ENCODE peak calls at places on chromosome 17, in nine cellular contexts. O, L, E, D, I, F, K, B and N are unnamed samples.
A peak's percentile ranks its signal among the peaks of the same experiment; 100 is the strongest.

GRCh38 chr17:68592667-68593330 is 8.4 kb downstream of the FAM20A start:
- DNase-seq in D (no peak), O (no peak), B (no peak), L (no peak), E (peak; percentile 55), I (no peak), K (no peak), F (no peak), N (no peak)

GRCh38 chr17:80691784-80692183 is 147.1 kb downstream of the RPTOR start:
- DNase-seq in O (no peak), K (no peak), F (no peak), L (no peak), D (no peak), E (no peak), B (no peak), I (no peak), N (no peak)

GRCh38 chr17:36935681-36936454 is 1.4 kb upstream of the LHX1 start:
- DNase-seq in B (peak; percentile 29), I (no peak), K (no peak), F (no peak), D (no peak), E (no peak), L (no peak), O (no peak), N (peak; percentile 31)

GRCh38 chr17:53186004-53186403 is 636.7 kb upstream of the KIF2B start:
- DNase-seq in B (no peak), L (no peak), E (no peak), O (no peak), F (no peak), I (no peak), K (no peak), D (no peak), N (no peak)

GRCh38 chr17:55463600-55463999 is 42.0 kb upstream of the MMD start:
- DNase-seq in B (no peak), D (no peak), L (no peak), O (no peak), E (no peak), K (no peak), I (no peak), F (no peak), N (no peak)

GRCh38 chr17:38429476-38430100 is 1.3 kb downstream of the ARHGAP23 start:
- DNase-seq in K (no peak), O (no peak), E (no peak), I (no peak), L (no peak), F (no peak), B (no peak), D (no peak), N (no peak)

GRCh38 chr17:63405741-63406261 is 40.3 kb downstream of the CYB561 start:
- DNase-seq in B (no peak), D (peak; percentile 22), I (peak; percentile 89), O (no peak), L (no peak), E (peak; percentile 79), K (no peak), F (no peak), N (peak; percentile 28)

GRCh38 chr17:1783271-1783670 is 21.4 kb downstream of the SERPINF1 start:
- DNase-seq in L (no peak), E (no peak), D (no peak), O (no peak), K (no peak), F (no peak), I (peak; percentile 45), B (no peak), N (no peak)

GRCh38 chr17:28548417-28549130 is 3.9 kb downstream of the UNC119 start:
- DNase-seq in K (no peak), I (no peak), F (no peak), B (no peak), D (no peak), L (no peak), E (no peak), O (no peak), N (no peak)

GRCh38 chr17:79907855-79908254 is 68.6 kb upstream of the CBX4 start:
- DNase-seq in F (no peak), O (no peak), I (no peak), L (no peak), B (no peak), D (no peak), K (no peak), E (no peak), N (no peak)

GRCh38 chr17:15776871-15777270 is 44.8 kb downstream of the TBC1D26 start:
- DNase-seq in K (no peak), D (no peak), F (no peak), L (no peak), I (no peak), O (no peak), E (no peak), B (no peak), N (no peak)

GRCh38 chr17:20998571-20999043 is 44.2 kb downstream of the USP22 start:
- DNase-seq in L (no peak), O (no peak), D (no peak), E (no peak), B (no peak), I (no peak), F (no peak), K (no peak), N (no peak)

GRCh38 chr17:73431401-73432205 is 119.8 kb upstream of the CDC42EP4 start:
- DNase-seq in K (no peak), O (no peak), E (no peak), I (no peak), F (no peak), L (no peak), D (no peak), B (no peak), N (no peak)

GRCh38 chr17:31074772-31075538 is 19.8 kb upstream of the NF1 start:
- DNase-seq in I (no peak), L (no peak), D (no peak), E (peak; percentile 58), B (no peak), K (no peak), O (no peak), F (peak; percentile 73), N (peak; percentile 45)

GRCh38 chr17:37607637-37608368 is 1.4 kb downstream of the SYNRG start:
- DNase-seq in L (no peak), B (no peak), I (no peak), D (no peak), O (peak; percentile 9), K (no peak), E (no peak), F (no peak), N (no peak)

GRCh38 chr17:68238488-68238887 is 9.4 kb upstream of the AMZ2 start:
- DNase-seq in B (no peak), K (no peak), F (no peak), I (no peak), E (no peak), D (no peak), O (no peak), L (peak; percentile 34), N (no peak)

GRCh38 chr17:66397486-66397885 is 95.1 kb downstream of the PRKCA start:
- DNase-seq in O (no peak), I (no peak), D (no peak), L (no peak), F (no peak), K (no peak), E (no peak), B (no peak), N (no peak)

GRCh38 chr17:76570457-76570856 is 15.2 kb downstream of the ST6GALNAC2 start:
- DNase-seq in F (no peak), I (no peak), B (no peak), E (no peak), O (no peak), D (no peak), K (no peak), L (no peak), N (no peak)

GRCh38 chr17:30309591-30309990 is 17.8 kb upstream of the BLMH start:
- DNase-seq in D (no peak), F (no peak), O (no peak), E (no peak), K (no peak), B (no peak), I (peak; percentile 58), L (no peak), N (no peak)

GRCh38 chr17:69810326-69811035 is 264.5 kb upstream of the KCNJ16 start:
- DNase-seq in L (no peak), B (no peak), O (no peak), E (no peak), K (no peak), I (no peak), F (peak; percentile 11), D (no peak), N (no peak)

GRCh38 chr17:49369760-49370159 is 7.7 kb upstream of the ZNF652 start:
- DNase-seq in D (no peak), B (no peak), L (no peak), E (no peak), O (no peak), F (no peak), I (no peak), K (no peak), N (no peak)

GRCh38 chr17:31155208-31155810 is 60.5 kb downstream of the NF1 start:
- DNase-seq in L (no peak), E (peak; percentile 52), D (no peak), O (no peak), B (no peak), F (no peak), K (no peak), I (peak; percentile 11), N (no peak)